ENCODE peak calls at places on chromosome 9, in nine cellular contexts. One of them, this sample, is unnamed.

GRCh38 chr9:137487454-137488329 is 28.6 kb upstream of the NSMF start:
- DNase-seq in Caki2: no peak
- DNase-seq in dorsolateral prefrontal cortex: no peak
- DNase-seq in NCI-H1694: peak; percentile 65
- DNase-seq in NCI-H1105: peak; percentile 42
- DNase-seq in G401: no peak
- DNase-seq in NCI-H1417: peak; percentile 93
- DNase-seq in naive thymus-derived CD8-positive, alpha-beta T cell: no peak
- DNase-seq in T-cell: no peak
- DNase-seq in this sample: no peak

GRCh38 chr9:114276908-114277821 is 45.7 kb upstream of the ORM1 start:
- DNase-seq in NCI-H1417: peak; percentile 57
- DNase-seq in dorsolateral prefrontal cortex: no peak
- DNase-seq in NCI-H1694: no peak
- DNase-seq in T-cell: no peak
- DNase-seq in G401: no peak
- DNase-seq in Caki2: peak; percentile 83
- DNase-seq in naive thymus-derived CD8-positive, alpha-beta T cell: no peak
- DNase-seq in NCI-H1105: no peak
- DNase-seq in this sample: no peak

GRCh38 chr9:120712539-120713031 is 1.7 kb downstream of the MEGF9 start:
- DNase-seq in NCI-H1417: peak; percentile 55
- DNase-seq in dorsolateral prefrontal cortex: no peak
- DNase-seq in naive thymus-derived CD8-positive, alpha-beta T cell: no peak
- DNase-seq in G401: peak; percentile 47
- DNase-seq in NCI-H1694: no peak
- DNase-seq in Caki2: peak; percentile 43
- DNase-seq in T-cell: no peak
- DNase-seq in NCI-H1105: no peak
- DNase-seq in this sample: peak; percentile 10

GRCh38 chr9:18920685-18921084 is 112.3 kb downstream of the SAXO1 start:
- DNase-seq in naive thymus-derived CD8-positive, alpha-beta T cell: no peak
- DNase-seq in NCI-H1105: no peak
- DNase-seq in NCI-H1417: no peak
- DNase-seq in T-cell: no peak
- DNase-seq in Caki2: no peak
- DNase-seq in dorsolateral prefrontal cortex: no peak
- DNase-seq in NCI-H1694: no peak
- DNase-seq in G401: no peak
- DNase-seq in this sample: no peak

GRCh38 chr9:134224827-134225154 is 60.4 kb upstream of the RNU6ATAC start:
- DNase-seq in NCI-H1694: no peak
- DNase-seq in G401: no peak
- DNase-seq in NCI-H1417: no peak
- DNase-seq in NCI-H1105: no peak
- DNase-seq in dorsolateral prefrontal cortex: no peak
- DNase-seq in naive thymus-derived CD8-positive, alpha-beta T cell: no peak
- DNase-seq in Caki2: no peak
- DNase-seq in T-cell: no peak
- DNase-seq in this sample: no peak

GRCh38 chr9:87497604-87498045 is at the start of gene DAPK1:
- DNase-seq in dorsolateral prefrontal cortex: peak; percentile 68
- DNase-seq in NCI-H1694: no peak
- DNase-seq in T-cell: no peak
- DNase-seq in naive thymus-derived CD8-positive, alpha-beta T cell: no peak
- DNase-seq in NCI-H1105: peak; percentile 56
- DNase-seq in G401: no peak
- DNase-seq in Caki2: peak; percentile 76
- DNase-seq in NCI-H1417: peak; percentile 91
- DNase-seq in this sample: no peak

GRCh38 chr9:17829812-17830385 is 251.0 kb downstream of the SH3GL2 start:
- DNase-seq in G401: no peak
- DNase-seq in NCI-H1105: no peak
- DNase-seq in NCI-H1417: no peak
- DNase-seq in Caki2: no peak
- DNase-seq in NCI-H1694: no peak
- DNase-seq in dorsolateral prefrontal cortex: no peak
- DNase-seq in naive thymus-derived CD8-positive, alpha-beta T cell: no peak
- DNase-seq in T-cell: no peak
- DNase-seq in this sample: no peak

GRCh38 chr9:131714161-131714646 is 25.7 kb downstream of the RAPGEF1 start:
- DNase-seq in dorsolateral prefrontal cortex: no peak
- DNase-seq in NCI-H1417: no peak
- DNase-seq in NCI-H1105: no peak
- DNase-seq in NCI-H1694: no peak
- DNase-seq in T-cell: no peak
- DNase-seq in G401: no peak
- DNase-seq in Caki2: peak; percentile 96
- DNase-seq in naive thymus-derived CD8-positive, alpha-beta T cell: no peak
- DNase-seq in this sample: no peak

GRCh38 chr9:85258823-85259370 is 482.9 kb downstream of the AGTPBP1 start:
- DNase-seq in naive thymus-derived CD8-positive, alpha-beta T cell: no peak
- DNase-seq in NCI-H1694: no peak
- DNase-seq in dorsolateral prefrontal cortex: peak; percentile 75
- DNase-seq in T-cell: no peak
- DNase-seq in G401: peak; percentile 81
- DNase-seq in NCI-H1105: peak; percentile 46
- DNase-seq in NCI-H1417: peak; percentile 92
- DNase-seq in Caki2: peak; percentile 62
- DNase-seq in this sample: peak; percentile 4

GRCh38 chr9:129597355-129598088 is 23.4 kb downstream of the C9orf50 start:
- DNase-seq in T-cell: no peak
- DNase-seq in NCI-H1417: no peak
- DNase-seq in naive thymus-derived CD8-positive, alpha-beta T cell: no peak
- DNase-seq in G401: no peak
- DNase-seq in NCI-H1694: no peak
- DNase-seq in Caki2: no peak
- DNase-seq in NCI-H1105: no peak
- DNase-seq in dorsolateral prefrontal cortex: no peak
- DNase-seq in this sample: no peak

GRCh38 chr9:135338546-135338945 is 141.0 kb upstream of the PPP1R26 start:
- DNase-seq in T-cell: no peak
- DNase-seq in NCI-H1417: no peak
- DNase-seq in NCI-H1105: no peak
- DNase-seq in G401: no peak
- DNase-seq in naive thymus-derived CD8-positive, alpha-beta T cell: peak; percentile 13
- DNase-seq in Caki2: no peak
- DNase-seq in dorsolateral prefrontal cortex: no peak
- DNase-seq in NCI-H1694: no peak
- DNase-seq in this sample: no peak

GRCh38 chr9:124139001-124139400 is 118.7 kb upstream of the NEK6 start:
- DNase-seq in NCI-H1417: no peak
- DNase-seq in NCI-H1105: no peak
- DNase-seq in NCI-H1694: no peak
- DNase-seq in G401: no peak
- DNase-seq in naive thymus-derived CD8-positive, alpha-beta T cell: no peak
- DNase-seq in Caki2: no peak
- DNase-seq in dorsolateral prefrontal cortex: no peak
- DNase-seq in T-cell: no peak
- DNase-seq in this sample: no peak

GRCh38 chr9:114035845-114036785 is 42.0 kb downstream of the AMBP start:
- DNase-seq in naive thymus-derived CD8-positive, alpha-beta T cell: no peak
- DNase-seq in dorsolateral prefrontal cortex: no peak
- DNase-seq in G401: no peak
- DNase-seq in NCI-H1694: no peak
- DNase-seq in NCI-H1105: no peak
- DNase-seq in NCI-H1417: no peak
- DNase-seq in Caki2: no peak
- DNase-seq in T-cell: no peak
- DNase-seq in this sample: no peak

GRCh38 chr9:12656803-12657202 is 36.4 kb upstream of the TYRP1 start:
- DNase-seq in NCI-H1417: no peak
- DNase-seq in dorsolateral prefrontal cortex: no peak
- DNase-seq in T-cell: no peak
- DNase-seq in Caki2: no peak
- DNase-seq in NCI-H1694: no peak
- DNase-seq in G401: no peak
- DNase-seq in NCI-H1105: no peak
- DNase-seq in naive thymus-derived CD8-positive, alpha-beta T cell: no peak
- DNase-seq in this sample: no peak

GRCh38 chr9:1939926-1940368 is 75.2 kb upstream of the SMARCA2 start:
- DNase-seq in dorsolateral prefrontal cortex: peak; percentile 10
- DNase-seq in NCI-H1105: peak; percentile 41
- DNase-seq in NCI-H1417: peak; percentile 4
- DNase-seq in NCI-H1694: peak; percentile 82
- DNase-seq in T-cell: peak; percentile 12
- DNase-seq in Caki2: peak; percentile 1
- DNase-seq in G401: peak; percentile 46
- DNase-seq in naive thymus-derived CD8-positive, alpha-beta T cell: peak; percentile 19
- DNase-seq in this sample: peak; percentile 25

GRCh38 chr9:91134608-91135007 is 227.1 kb downstream of the AUH start:
- DNase-seq in T-cell: no peak
- DNase-seq in dorsolateral prefrontal cortex: no peak
- DNase-seq in NCI-H1694: no peak
- DNase-seq in NCI-H1417: no peak
- DNase-seq in G401: no peak
- DNase-seq in Caki2: no peak
- DNase-seq in NCI-H1105: no peak
- DNase-seq in naive thymus-derived CD8-positive, alpha-beta T cell: no peak
- DNase-seq in this sample: no peak

GRCh38 chr9:97990259-97990658 is 7.1 kb downstream of the ANP32B start:
- DNase-seq in NCI-H1417: no peak
- DNase-seq in NCI-H1105: no peak
- DNase-seq in dorsolateral prefrontal cortex: no peak
- DNase-seq in T-cell: no peak
- DNase-seq in Caki2: peak; percentile 18
- DNase-seq in G401: no peak
- DNase-seq in naive thymus-derived CD8-positive, alpha-beta T cell: no peak
- DNase-seq in NCI-H1694: no peak
- DNase-seq in this sample: no peak

GRCh38 chr9:26292943-26293342 is 599.7 kb downstream of the CAAP1 start:
- DNase-seq in G401: no peak
- DNase-seq in NCI-H1105: no peak
- DNase-seq in NCI-H1417: no peak
- DNase-seq in NCI-H1694: no peak
- DNase-seq in naive thymus-derived CD8-positive, alpha-beta T cell: no peak
- DNase-seq in T-cell: no peak
- DNase-seq in dorsolateral prefrontal cortex: no peak
- DNase-seq in Caki2: peak; percentile 68
- DNase-seq in this sample: no peak

GRCh38 chr9:92312887-92313623 is 12.1 kb downstream of the NOL8 start:
- DNase-seq in NCI-H1694: no peak
- DNase-seq in G401: no peak
- DNase-seq in T-cell: no peak
- DNase-seq in naive thymus-derived CD8-positive, alpha-beta T cell: no peak
- DNase-seq in NCI-H1417: no peak
- DNase-seq in Caki2: no peak
- DNase-seq in NCI-H1105: no peak
- DNase-seq in dorsolateral prefrontal cortex: no peak
- DNase-seq in this sample: no peak

GRCh38 chr9:5633243-5633642 is 4.3 kb downstream of the RIC1 start:
- DNase-seq in G401: no peak
- DNase-seq in Caki2: peak; percentile 41
- DNase-seq in dorsolateral prefrontal cortex: no peak
- DNase-seq in NCI-H1105: no peak
- DNase-seq in NCI-H1417: no peak
- DNase-seq in naive thymus-derived CD8-positive, alpha-beta T cell: no peak
- DNase-seq in NCI-H1694: no peak
- DNase-seq in T-cell: no peak
- DNase-seq in this sample: peak; percentile 18

GRCh38 chr9:137129456-137130175 is 9.3 kb upstream of the GRIN1 start:
- DNase-seq in NCI-H1694: peak; percentile 58
- DNase-seq in G401: peak; percentile 92
- DNase-seq in NCI-H1105: peak; percentile 80
- DNase-seq in dorsolateral prefrontal cortex: peak; percentile 79
- DNase-seq in Caki2: peak; percentile 87
- DNase-seq in naive thymus-derived CD8-positive, alpha-beta T cell: peak; percentile 89
- DNase-seq in T-cell: peak; percentile 87
- DNase-seq in NCI-H1417: peak; percentile 96
- DNase-seq in this sample: peak; percentile 95

GRCh38 chr9:14313951-14314423 is at the start of gene NFIB:
- DNase-seq in G401: no peak
- DNase-seq in naive thymus-derived CD8-positive, alpha-beta T cell: no peak
- DNase-seq in T-cell: no peak
- DNase-seq in Caki2: no peak
- DNase-seq in dorsolateral prefrontal cortex: peak; percentile 63
- DNase-seq in NCI-H1694: no peak
- DNase-seq in NCI-H1105: peak; percentile 75
- DNase-seq in NCI-H1417: peak; percentile 76
- DNase-seq in this sample: no peak

GRCh38 chr9:37374892-37375291 is 47.6 kb upstream of the GRHPR start:
- DNase-seq in Caki2: no peak
- DNase-seq in G401: no peak
- DNase-seq in dorsolateral prefrontal cortex: no peak
- DNase-seq in naive thymus-derived CD8-positive, alpha-beta T cell: no peak
- DNase-seq in NCI-H1694: no peak
- DNase-seq in NCI-H1105: no peak
- DNase-seq in T-cell: no peak
- DNase-seq in NCI-H1417: no peak
- DNase-seq in this sample: no peak

GRCh38 chr9:97802276-97802675 is 50.8 kb upstream of the FOXE1 start:
- DNase-seq in G401: no peak
- DNase-seq in NCI-H1694: no peak
- DNase-seq in Caki2: peak; percentile 66
- DNase-seq in dorsolateral prefrontal cortex: no peak
- DNase-seq in NCI-H1417: no peak
- DNase-seq in T-cell: no peak
- DNase-seq in NCI-H1105: no peak
- DNase-seq in naive thymus-derived CD8-positive, alpha-beta T cell: no peak
- DNase-seq in this sample: no peak

GRCh38 chr9:87766697-87767096 is 40.8 kb downstream of the CTSL start:
- DNase-seq in G401: no peak
- DNase-seq in T-cell: no peak
- DNase-seq in dorsolateral prefrontal cortex: no peak
- DNase-seq in NCI-H1105: no peak
- DNase-seq in NCI-H1417: no peak
- DNase-seq in NCI-H1694: no peak
- DNase-seq in Caki2: no peak
- DNase-seq in naive thymus-derived CD8-positive, alpha-beta T cell: no peak
- DNase-seq in this sample: no peak

GRCh38 chr9:136545065-136545965 is 533 bp downstream of the NOTCH1 start:
- DNase-seq in G401: no peak
- DNase-seq in T-cell: peak; percentile 34
- DNase-seq in naive thymus-derived CD8-positive, alpha-beta T cell: peak; percentile 43
- DNase-seq in NCI-H1105: no peak
- DNase-seq in NCI-H1417: peak; percentile 35
- DNase-seq in dorsolateral prefrontal cortex: no peak
- DNase-seq in NCI-H1694: no peak
- DNase-seq in Caki2: no peak
- DNase-seq in this sample: peak; percentile 75

GRCh38 chr9:27572918-27573698 is at the start of gene C9orf72:
- DNase-seq in NCI-H1694: peak; percentile 44
- DNase-seq in G401: no peak
- DNase-seq in T-cell: peak; percentile 87
- DNase-seq in naive thymus-derived CD8-positive, alpha-beta T cell: peak; percentile 88
- DNase-seq in Caki2: peak; percentile 58
- DNase-seq in NCI-H1417: peak; percentile 89
- DNase-seq in NCI-H1105: peak; percentile 83
- DNase-seq in dorsolateral prefrontal cortex: peak; percentile 79
- DNase-seq in this sample: peak; percentile 70

GRCh38 chr9:71594566-71594965 is 173.7 kb downstream of the CEMIP2 start:
- DNase-seq in T-cell: no peak
- DNase-seq in dorsolateral prefrontal cortex: no peak
- DNase-seq in naive thymus-derived CD8-positive, alpha-beta T cell: no peak
- DNase-seq in NCI-H1105: no peak
- DNase-seq in Caki2: no peak
- DNase-seq in NCI-H1417: no peak
- DNase-seq in NCI-H1694: no peak
- DNase-seq in G401: no peak
- DNase-seq in this sample: no peak